ENCODE peak calls at places on chromosomes 2 and 18, in eight cellular contexts. F, S, A, O, D, H, J and N are unnamed samples.

GRCh38 chr18:331231-331771 is 63.5 kb upstream of the THOC1 start:
- DNase-seq in F (peak), S (no peak), A (no peak), O (no peak), D (no peak), H (no peak), J (no peak), N (no peak)

GRCh38 chr2:26706616-26707473 is 14.3 kb downstream of the KCNK3 start:
- DNase-seq in F (no peak), S (no peak), A (no peak), O (peak), D (no peak), H (no peak), J (no peak), N (no peak)

GRCh38 chr18:44732604-44733003 is 51.9 kb downstream of the SETBP1 start:
- DNase-seq in F (no peak), S (no peak), A (no peak), O (no peak), D (no peak), H (no peak), J (no peak), N (no peak)

GRCh38 chr2:144162652-144163051 is 357.3 kb downstream of the ZEB2 start:
- DNase-seq in F (no peak), S (peak), A (peak), O (peak), D (no peak), H (peak), J (no peak), N (no peak)

GRCh38 chr18:62407660-62408059 is 82.5 kb downstream of the TNFRSF11A start:
- DNase-seq in F (no peak), S (no peak), A (no peak), O (no peak), D (no peak), H (no peak), J (no peak), N (no peak)

GRCh38 chr2:33435518-33435917 is 40.9 kb upstream of the RASGRP3 start:
- DNase-seq in F (no peak), S (no peak), A (no peak), O (no peak), D (no peak), H (no peak), J (no peak), N (no peak)

GRCh38 chr2:8462280-8462679 is 219.6 kb upstream of the ID2 start:
- DNase-seq in F (no peak), S (no peak), A (no peak), O (no peak), D (no peak), H (no peak), J (no peak), N (no peak)

GRCh38 chr2:205995260-205995659 is 90.7 kb downstream of the INO80D start:
- DNase-seq in F (no peak), S (no peak), A (no peak), O (no peak), D (no peak), H (no peak), J (no peak), N (no peak)

GRCh38 chr2:239928457-239929350 is 96.4 kb downstream of the NDUFA10 start:
- DNase-seq in F (peak), S (no peak), A (no peak), O (no peak), D (no peak), H (peak), J (peak), N (peak)

GRCh38 chr2:229943770-229944449 is 21.6 kb downstream of the FBXO36 start:
- DNase-seq in F (no peak), S (no peak), A (no peak), O (no peak), D (no peak), H (peak), J (no peak), N (no peak)

GRCh38 chr2:73004466-73004865 is 67.0 kb downstream of the SFXN5 start:
- DNase-seq in F (no peak), S (no peak), A (no peak), O (no peak), D (no peak), H (no peak), J (no peak), N (peak)

GRCh38 chr2:12389354-12390045 is 327.2 kb upstream of the TRIB2 start:
- DNase-seq in F (no peak), S (no peak), A (peak), O (no peak), D (no peak), H (no peak), J (no peak), N (no peak)

GRCh38 chr2:181430406-181431199 is 26.6 kb upstream of the ITGA4 start:
- DNase-seq in F (no peak), S (no peak), A (peak), O (no peak), D (no peak), H (no peak), J (no peak), N (no peak)

GRCh38 chr2:29766191-29766590 is 155.2 kb downstream of the ALK start:
- DNase-seq in F (no peak), S (no peak), A (peak), O (no peak), D (no peak), H (no peak), J (no peak), N (no peak)

GRCh38 chr2:211055438-211055837 is 499.0 kb downstream of the CPS1 start:
- DNase-seq in F (no peak), S (no peak), A (peak), O (no peak), D (no peak), H (peak), J (no peak), N (peak)

GRCh38 chr2:238627899-238628298 is 201.2 kb downstream of the ASB1 start:
- DNase-seq in F (no peak), S (no peak), A (no peak), O (no peak), D (no peak), H (no peak), J (no peak), N (no peak)

GRCh38 chr2:186925514-186925913 is 76.5 kb upstream of the ZSWIM2 start:
- DNase-seq in F (no peak), S (no peak), A (no peak), O (no peak), D (no peak), H (no peak), J (no peak), N (no peak)

GRCh38 chr2:109351164-109351756 is 222.3 kb downstream of the SH3RF3 start:
- DNase-seq in F (no peak), S (no peak), A (peak), O (no peak), D (no peak), H (no peak), J (no peak), N (peak)

GRCh38 chr2:23791030-23791429 is 135.9 kb downstream of the ATAD2B start:
- DNase-seq in F (no peak), S (no peak), A (peak), O (no peak), D (no peak), H (no peak), J (no peak), N (no peak)

GRCh38 chr2:5530022-5530696 is 162.0 kb upstream of the SOX11 start:
- DNase-seq in F (no peak), S (no peak), A (no peak), O (no peak), D (no peak), H (no peak), J (no peak), N (no peak)

GRCh38 chr2:27989149-27989548 is 98.6 kb downstream of the BABAM2 start:
- DNase-seq in F (no peak), S (no peak), A (peak), O (no peak), D (no peak), H (no peak), J (no peak), N (no peak)

GRCh38 chr2:229539628-229540027 is 174.7 kb downstream of the DNER start:
- DNase-seq in F (no peak), S (no peak), A (peak), O (no peak), D (no peak), H (no peak), J (no peak), N (no peak)

GRCh38 chr18:43665239-43665788 is 388.0 kb upstream of the SYT4 start:
- DNase-seq in F (no peak), S (no peak), A (peak), O (no peak), D (no peak), H (no peak), J (no peak), N (no peak)

GRCh38 chr2:113061896-113062770 is 3.1 kb downstream of the IL36RN start:
- DNase-seq in F (no peak), S (no peak), A (no peak), O (no peak), D (no peak), H (no peak), J (no peak), N (no peak)

GRCh38 chr2:11395971-11396689 is 51.7 kb upstream of the ROCK2 start:
- DNase-seq in F (no peak), S (no peak), A (no peak), O (no peak), D (no peak), H (no peak), J (no peak), N (no peak)

GRCh38 chr2:16687222-16687621 is 21.6 kb upstream of the CYRIA start:
- DNase-seq in F (no peak), S (no peak), A (no peak), O (no peak), D (no peak), H (no peak), J (no peak), N (no peak)

GRCh38 chr2:217636578-217637267 is 366.1 kb downstream of the TNS1 start:
- DNase-seq in F (no peak), S (no peak), A (no peak), O (no peak), D (no peak), H (no peak), J (no peak), N (no peak)

GRCh38 chr2:191501390-191502168 is 176.4 kb upstream of the NABP1 start:
- DNase-seq in F (no peak), S (peak), A (peak), O (no peak), D (no peak), H (no peak), J (no peak), N (no peak)

GRCh38 chr18:10336749-10337148 is 117.7 kb upstream of the APCDD1 start:
- DNase-seq in F (no peak), S (no peak), A (no peak), O (no peak), D (no peak), H (no peak), J (no peak), N (no peak)

GRCh38 chr2:39216495-39217191 is 27.1 kb downstream of the CDKL4 start:
- DNase-seq in F (no peak), S (no peak), A (no peak), O (no peak), D (no peak), H (no peak), J (no peak), N (no peak)

GRCh38 chr2:146615778-146616177 is 1229.1 kb upstream of the ACVR2A start:
- DNase-seq in F (no peak), S (peak), A (no peak), O (no peak), D (no peak), H (no peak), J (no peak), N (no peak)